ENCODE peak calls at places on chromosome 16, in four cellular contexts. N is K562, F is HepG2, T is GM12878. L is an unnamed sample.

GRCh38 chr16:73206306-73206705 is 158.4 kb upstream of the ZFHX3 start:
- DNase-seq in N (no peak), F (no peak), T (no peak), L (no peak)

GRCh38 chr16:4346205-4346781 is 4.8 kb downstream of the PAM16 start:
- DNase-seq in N (no peak), F (peak), T (no peak), L (no peak)

GRCh38 chr16:66342294-66342900 is 24.1 kb upstream of the CDH5 start:
- DNase-seq in N (peak), F (peak), T (no peak), L (peak)

GRCh38 chr16:1461146-1461545 is 13.7 kb downstream of the CLCN7 start:
- DNase-seq in N (no peak), F (no peak), T (no peak), L (no peak)

GRCh38 chr16:30748634-30749445 is 615 bp downstream of the PHKG2 start:
- DNase-seq in N (no peak), F (no peak), T (no peak), L (peak)

GRCh38 chr16:87661561-87661960 is 59.3 kb downstream of the JPH3 start:
- DNase-seq in N (peak), F (peak), T (no peak), L (peak)

GRCh38 chr16:30927789-30928378 is 4.5 kb downstream of the FBXL19 start:
- DNase-seq in N (peak), F (peak), T (peak), L (peak)

GRCh38 chr16:9033125-9033830 is 58.2 kb upstream of the HAPSTR1 start:
- DNase-seq in N (peak), F (peak), T (no peak), L (peak)

GRCh38 chr16:9199312-9199711 is 107.9 kb downstream of the HAPSTR1 start:
- DNase-seq in N (no peak), F (no peak), T (no peak), L (no peak)

GRCh38 chr16:11038777-11039176 is 94.4 kb downstream of the CLEC16A start:
- DNase-seq in N (no peak), F (no peak), T (no peak), L (no peak)

GRCh38 chr16:84356591-84357116 is 11.7 kb upstream of the ATP2C2 start:
- DNase-seq in N (no peak), F (peak), T (no peak), L (no peak)

GRCh38 chr16:46730801-46731690 is 17.1 kb downstream of the MYLK3 start:
- DNase-seq in N (no peak), F (no peak), T (no peak), L (no peak)

GRCh38 chr16:31459722-31460581 is 651 bp downstream of the ARMC5 start:
- DNase-seq in N (peak), F (peak), T (peak), L (peak)

GRCh38 chr16:50238868-50239301 is 27.5 kb upstream of the ADCY7 start:
- DNase-seq in N (no peak), F (no peak), T (no peak), L (no peak)

GRCh38 chr16:74748042-74748709 is 26.4 kb downstream of the FA2H start:
- DNase-seq in N (no peak), F (no peak), T (no peak), L (no peak)

GRCh38 chr16:1712791-1713261 is 6.8 kb downstream of the MAPK8IP3 start:
- DNase-seq in N (no peak), F (no peak), T (no peak), L (no peak)

GRCh38 chr16:50338371-50339231 is 30.2 kb downstream of the BRD7 start:
- DNase-seq in N (no peak), F (no peak), T (no peak), L (no peak)

GRCh38 chr16:53785044-53785443 is 81.1 kb downstream of the FTO start:
- DNase-seq in N (no peak), F (no peak), T (no peak), L (no peak)

GRCh38 chr16:50354629-50355456 is 13.9 kb downstream of the BRD7 start:
- DNase-seq in N (peak), F (no peak), T (no peak), L (no peak)

GRCh38 chr16:89829630-89830437 is 1.6 kb downstream of the SPIRE2 start:
- DNase-seq in N (no peak), F (peak), T (no peak), L (no peak)

GRCh38 chr16:89826531-89827382 is 1.5 kb upstream of the SPIRE2 start:
- DNase-seq in N (no peak), F (no peak), T (no peak), L (no peak)

GRCh38 chr16:89828870-89829629 is 775 bp downstream of the SPIRE2 start:
- DNase-seq in N (no peak), F (no peak), T (no peak), L (no peak)

GRCh38 chr16:89827383-89828198 is 684 bp upstream of the SPIRE2 start:
- DNase-seq in N (no peak), F (peak), T (no peak), L (no peak)

DNA sequence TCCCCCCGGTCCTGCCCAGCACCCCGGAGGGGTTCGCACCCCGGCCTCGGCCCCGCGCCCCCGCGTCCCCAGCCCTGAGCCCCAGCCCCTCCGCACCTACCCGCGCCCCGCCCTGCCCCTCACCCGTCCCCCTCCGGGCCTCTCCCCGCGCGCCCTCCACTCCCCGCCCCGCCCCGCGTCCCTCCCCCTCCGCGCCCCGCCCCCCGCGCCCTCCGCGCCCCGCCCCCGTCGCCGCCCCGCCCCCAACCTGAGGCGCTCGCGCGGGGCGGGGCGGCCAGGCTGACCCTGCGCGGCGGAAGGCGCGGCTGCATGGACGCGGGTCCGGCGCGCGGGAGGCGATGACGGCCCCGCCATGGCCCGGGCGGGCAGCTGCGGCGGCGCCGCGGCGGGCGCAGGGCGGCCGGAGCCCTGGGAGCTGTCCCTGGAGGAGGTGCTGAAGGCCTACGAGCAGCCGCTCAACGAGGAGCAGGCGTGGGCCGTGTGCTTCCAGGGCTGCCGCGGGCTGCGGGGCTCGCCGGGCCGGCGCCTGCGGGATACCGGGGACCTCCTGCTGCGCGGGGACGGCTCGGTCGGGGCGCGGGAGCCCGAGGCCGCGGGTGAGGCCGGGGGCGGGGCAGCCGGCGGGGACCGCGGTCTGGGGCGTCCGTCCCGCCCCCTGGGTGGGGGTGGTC is at the start of gene SPIRE2:
- DNase-seq in N (peak), F (no peak), T (no peak), L (peak)
- TF ChIP-seq BHLHE40 in N (peak), F (no peak), T (peak), L (no peak)

GRCh38 chr16:72149676-72150464 is 22.1 kb downstream of the PMFBP1 start:
- DNase-seq in N (no peak), F (peak), T (no peak), L (no peak)
- TF ChIP-seq SP1 in N (no peak), F (no peak), T (no peak), L (no peak)

GRCh38 chr16:86016201-86016965 is 117.4 kb downstream of the IRF8 start:
- DNase-seq in N (peak), F (peak), T (peak), L (peak)
- TF ChIP-seq FOXK2 in N (no peak), F (no peak), T (no peak), L (no peak)

GRCh38 chr16:22300427-22301071 is 3.3 kb downstream of the POLR3E start:
- DNase-seq in N (peak), F (peak), T (no peak), L (peak)

GRCh38 chr16:22297114-22297870 is at the start of gene POLR3E:
- DNase-seq in N (peak), F (peak), T (no peak), L (peak)

GRCh38 chr16:22296225-22297113 is 740 bp upstream of the POLR3E start:
- DNase-seq in N (peak), F (peak), T (peak), L (no peak)

GRCh38 chr16:22297871-22298733 is 893 bp downstream of the POLR3E start:
- DNase-seq in N (peak), F (peak), T (peak), L (peak)

GRCh38 chr16:22299036-22299435 is 1.8 kb downstream of the POLR3E start:
- DNase-seq in N (peak), F (no peak), T (no peak), L (no peak)
- TF ChIP-seq BHLHE40 in N (no peak), F (no peak), T (no peak), L (no peak)

GRCh38 chr16:57316390-57317017 is 32.0 kb upstream of the PLLP start:
- DNase-seq in N (peak), F (no peak), T (no peak), L (no peak)
- TF ChIP-seq SP1 in N (no peak), F (no peak), T (no peak), L (no peak)

GRCh38 chr16:64455275-64455674 is 666.6 kb downstream of the CDH11 start:
- DNase-seq in N (no peak), F (no peak), T (no peak), L (no peak)
- TF ChIP-seq FOXK2 in N (no peak), F (no peak), T (no peak), L (no peak)

DNA sequence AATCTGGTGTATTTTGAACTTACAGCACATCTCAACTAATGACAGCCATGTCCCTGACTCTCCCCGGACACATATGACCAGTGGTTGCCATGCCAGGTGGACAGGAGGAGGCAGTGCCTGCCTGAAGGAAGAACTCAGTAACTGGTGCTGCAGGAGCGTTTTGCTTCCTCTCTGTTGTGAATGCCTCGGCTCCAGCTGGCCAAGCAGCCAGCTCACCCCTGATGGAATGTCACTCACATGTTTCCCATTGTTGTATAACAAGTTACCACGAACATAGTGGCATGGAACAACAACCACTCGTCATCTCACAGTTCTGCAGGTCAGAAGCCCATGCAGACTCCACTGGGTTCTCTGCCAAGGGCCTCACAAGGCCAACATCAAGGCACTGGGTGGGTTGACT is 20.1 kb upstream of the IRF8 start:
- DNase-seq in N (no peak), F (no peak), T (no peak), L (no peak)
- TF ChIP-seq BHLHE40 in N (no peak), F (no peak), T (no peak), L (no peak)

L was measured in HEK293T.